ENCODE peak calls at places on chromosomes 6 and 20, in eight cellular contexts. J is SK-MEL-5, X is germinal center, W is sciatic nerve, H is HS-5, O is HFF-Myc, Z is fibroblast of the aortic adventitia, V is nephron progenitor cell. S is an unnamed sample.

GRCh38 chr6:105886812-105887513 is 199.2 kb upstream of the PRDM1 start:
- DNase-seq in J (no peak), X (no peak), W (no peak), H (no peak), O (no peak), Z (no peak), V (no peak), S (no peak)

GRCh38 chr20:58870293-58871014 is 17.9 kb downstream of the GNAS start:
- DNase-seq in J (peak; percentile 82), X (peak; percentile 65), W (peak; percentile 84), H (no peak), O (no peak), Z (peak; percentile 73), V (peak; percentile 81), S (peak; percentile 72)

GRCh38 chr20:50561379-50562078 is 51.3 kb downstream of the PTPN1 start:
- DNase-seq in J (peak; percentile 13), X (no peak), W (no peak), H (peak; percentile 100), O (peak; percentile 93), Z (peak; percentile 94), V (no peak), S (peak; percentile 95)

GRCh38 chr20:57590485-57591288 is 29.5 kb downstream of the ZBP1 start:
- DNase-seq in J (no peak), X (no peak), W (no peak), H (no peak), O (no peak), Z (no peak), V (no peak), S (no peak)

GRCh38 chr6:111720931-111721496 is 115.3 kb upstream of the TRAF3IP2 start:
- DNase-seq in J (no peak), X (no peak), W (no peak), H (no peak), O (no peak), Z (no peak), V (no peak), S (no peak)

GRCh38 chr6:3911614-3912336 is 62.6 kb downstream of the FAM50B start:
- DNase-seq in J (no peak), X (no peak), W (no peak), H (peak; percentile 78), O (peak; percentile 72), Z (peak; percentile 90), V (no peak), S (peak; percentile 89)

GRCh38 chr6:4130357-4130987 is 4.9 kb downstream of the ECI2 start:
- DNase-seq in J (no peak), X (no peak), W (no peak), H (no peak), O (no peak), Z (no peak), V (no peak), S (no peak)

GRCh38 chr6:159833556-159833955 is 33.5 kb downstream of the PNLDC1 start:
- DNase-seq in J (peak; percentile 14), X (no peak), W (no peak), H (peak; percentile 40), O (peak; percentile 15), Z (peak; percentile 80), V (no peak), S (peak; percentile 62)

GRCh38 chr6:87909849-87910248 is 137.8 kb upstream of the SPACA1 start:
- DNase-seq in J (peak; percentile 5), X (no peak), W (no peak), H (peak; percentile 85), O (no peak), Z (peak; percentile 73), V (no peak), S (peak; percentile 25)

S was measured in cardiac fibroblast.